ENCODE peak calls at places on chromosomes 13 and 19, in seven cellular contexts. L is HAP-1; R is stimulated activated CD8-positive, alpha-beta memory T cell treated with anti-CD3 and anti-CD28 coated beads, Interleukin-4, amount 100 ng/mL, for 1 hour; C is cardiac muscle cell; N is EL; V is central memory CD8-positive, alpha-beta T cell; F is bronchial epithelial cell. Z is an unnamed sample.

GRCh38 chr13:110689711-110690110 is 16.2 kb downstream of the CARS2 start:
- DNase-seq in F (no peak), R (no peak), N (no peak), L (no peak), V (no peak), C (no peak), Z (no peak)

GRCh38 chr13:36788276-36788675 is 30.7 kb upstream of the RFXAP start:
- DNase-seq in L (no peak), F (peak), V (no peak), N (peak), R (no peak), C (no peak), Z (no peak)

GRCh38 chr13:33918199-33918932 is 100.4 kb downstream of the RFC3 start:
- DNase-seq in R (no peak), L (no peak), N (peak), V (no peak), C (peak), F (peak), Z (no peak)

GRCh38 chr19:55369651-55370304 is 485 bp downstream of the IL11 start:
- DNase-seq in R (no peak), F (peak), V (no peak), L (peak), C (peak), N (peak), Z (peak)

GRCh38 chr19:33616857-33617256 is 4.9 kb upstream of the CHST8 start:
- DNase-seq in F (no peak), R (no peak), V (no peak), C (no peak), L (no peak), N (no peak), Z (no peak)

GRCh38 chr19:43731346-43731745 is 15.5 kb downstream of the IRGC start:
- DNase-seq in V (no peak), L (no peak), C (no peak), R (no peak), N (no peak), F (no peak), Z (no peak)

GRCh38 chr13:33410619-33411018 is 125.1 kb upstream of the STARD13 start:
- DNase-seq in R (no peak), V (no peak), L (no peak), N (no peak), F (no peak), C (no peak), Z (no peak)

GRCh38 chr13:29908411-29908810 is 58.0 kb upstream of the UBL3 start:
- DNase-seq in C (peak), F (peak), N (peak), R (no peak), L (no peak), V (no peak), Z (no peak)

GRCh38 chr19:47421844-47422395 is 2.6 kb upstream of the MEIS3 start:
- DNase-seq in F (no peak), V (no peak), C (no peak), L (no peak), N (peak), R (no peak), Z (no peak)

GRCh38 chr19:29528350-29528945 is 2.7 kb downstream of the VSTM2B start:
- DNase-seq in R (no peak), L (peak), F (peak), C (peak), V (no peak), N (peak), Z (peak)

GRCh38 chr13:27203186-27203585 is 31.6 kb upstream of the USP12 start:
- DNase-seq in C (no peak), V (no peak), N (no peak), F (no peak), L (no peak), R (no peak), Z (no peak)

GRCh38 chr13:75415720-75416119 is 66.2 kb downstream of the TBC1D4 start:
- DNase-seq in L (no peak), N (peak), F (peak), V (no peak), R (no peak), C (peak), Z (no peak)

GRCh38 chr19:43755256-43755801 is 567 bp upstream of the SMG9 start:
- DNase-seq in L (peak), V (peak), C (peak), F (peak), R (peak), N (peak), Z (peak)

GRCh38 chr19:17136617-17137016 is 61.0 kb downstream of the MYO9B start:
- DNase-seq in L (no peak), V (no peak), C (no peak), F (no peak), R (no peak), N (no peak), Z (no peak)

GRCh38 chr13:28138756-28139470 is 568 bp downstream of the PAN3 start:
- DNase-seq in R (peak), F (peak), C (peak), L (no peak), V (peak), N (peak), Z (peak)

GRCh38 chr19:44869728-44870470 is 21.2 kb upstream of the TOMM40 start:
- DNase-seq in L (no peak), V (no peak), C (peak), F (no peak), R (no peak), N (peak), Z (no peak)

GRCh38 chr19:46733693-46734240 is 12.1 kb upstream of the FKRP start:
- DNase-seq in L (no peak), N (no peak), F (no peak), V (no peak), C (no peak), R (no peak), Z (no peak)

GRCh38 chr19:6235031-6235951 is 44.5 kb downstream of the MLLT1 start:
- DNase-seq in C (no peak), L (no peak), V (no peak), R (no peak), N (no peak), F (no peak), Z (no peak)

GRCh38 chr13:22594041-22594440 is 586.7 kb upstream of the SGCG start:
- DNase-seq in C (no peak), L (no peak), N (no peak), R (no peak), F (no peak), V (no peak), Z (no peak)

GRCh38 chr19:47628058-47628771 is 19.3 kb downstream of the BICRA start:
- DNase-seq in L (no peak), R (no peak), F (peak), V (no peak), C (no peak), N (no peak), Z (no peak)

GRCh38 chr19:17947815-17948473 is 15.1 kb downstream of the CCDC124 start:
- DNase-seq in L (peak), F (peak), N (peak), C (peak), V (peak), R (peak), Z (peak)

GRCh38 chr13:42991892-42992584 is at the start of gene EPSTI1:
- DNase-seq in R (peak), V (peak), F (peak), N (peak), C (peak), L (no peak), Z (no peak)

GRCh38 chr19:29429021-29429420 is 96.8 kb upstream of the VSTM2B start:
- DNase-seq in L (no peak), V (no peak), N (no peak), R (no peak), F (no peak), C (no peak), Z (no peak)

GRCh38 chr19:32397736-32398135 is 7.8 kb upstream of the DPY19L3 start:
- DNase-seq in L (no peak), F (peak), V (no peak), N (peak), R (no peak), C (peak), Z (no peak)

Z was measured in HuH-7.5.